ENCODE peak calls at places on chromosomes 6 and 20, in eight cellular contexts. Q is activated T-cell treated with anti-CD3 and anti-CD28 coated beads for 1 hour; T is sciatic nerve; S is endothelial cell; J is GM23338; I is foreskin melanocyte; M is hypothalamus; K is central memory CD8-positive, alpha-beta T cell. A is an unnamed sample.

GRCh38 chr20:50815162-50815989 is 20.5 kb downstream of the BCAS4 start:
- DNase-seq in Q (no peak), T (no peak), S (no peak), J (no peak), I (no peak), M (no peak), K (no peak), A (no peak)

GRCh38 chr20:56646599-56646998 is 17.5 kb downstream of the TFAP2C start:
- DNase-seq in Q (no peak), T (no peak), S (no peak), J (no peak), I (no peak), M (no peak), K (no peak), A (no peak)

GRCh38 chr20:16518068-16518783 is 55.0 kb downstream of the KIF16B start:
- DNase-seq in Q (no peak), T (no peak), S (peak; percentile 53), J (peak; percentile 88), I (no peak), M (no peak), K (no peak), A (no peak)

GRCh38 chr20:57782631-57783041 is 72.8 kb upstream of the PMEPA1 start:
- DNase-seq in Q (no peak), T (peak; percentile 33), S (no peak), J (no peak), I (no peak), M (no peak), K (no peak), A (peak; percentile 66)

GRCh38 chr6:130743175-130743574 is 84.0 kb upstream of the SMLR1 start:
- DNase-seq in Q (no peak), T (no peak), S (peak; percentile 5), J (peak; percentile 90), I (no peak), M (no peak), K (no peak), A (no peak)

GRCh38 chr20:39885975-39886649 is 802.9 kb downstream of the MAFB start:
- DNase-seq in Q (no peak), T (peak; percentile 88), S (peak; percentile 65), J (peak; percentile 94), I (peak; percentile 69), M (no peak), K (no peak), A (peak; percentile 81)

GRCh38 chr6:38604700-38605099 is 35.0 kb downstream of the BTBD9 start:
- DNase-seq in Q (no peak), T (no peak), S (no peak), J (no peak), I (no peak), M (no peak), K (no peak), A (no peak)

GRCh38 chr6:125957845-125958244 is 1.3 kb downstream of the HINT3 start:
- DNase-seq in Q (no peak), T (no peak), S (no peak), J (peak; percentile 35), I (peak; percentile 61), M (no peak), K (no peak), A (no peak)

GRCh38 chr20:21509597-21510331 is 4.1 kb downstream of the NKX2-2 start:
- DNase-seq in Q (no peak), T (no peak), S (no peak), J (peak; percentile 75), I (peak; percentile 51), M (peak; percentile 45), K (no peak), A (no peak)

GRCh38 chr6:92361990-92362770 is 1057.2 kb downstream of the EPHA7 start:
- DNase-seq in Q (no peak), T (no peak), S (no peak), J (no peak), I (no peak), M (no peak), K (no peak), A (no peak)

GRCh38 chr6:121917834-121918559 is 481.5 kb upstream of the HSF2 start:
- DNase-seq in Q (no peak), T (no peak), S (no peak), J (no peak), I (no peak), M (no peak), K (no peak), A (no peak)

GRCh38 chr6:116439572-116439971 is 21.6 kb upstream of the CALHM6 start:
- DNase-seq in Q (no peak), T (no peak), S (no peak), J (no peak), I (no peak), M (no peak), K (no peak), A (no peak)

GRCh38 chr20:57991211-57991841 is 237.1 kb downstream of the ANKRD60 start:
- DNase-seq in Q (no peak), T (peak; percentile 39), S (no peak), J (no peak), I (peak; percentile 88), M (no peak), K (no peak), A (peak; percentile 81)

GRCh38 chr20:24838551-24839530 is 110.2 kb upstream of the CST7 start:
- DNase-seq in Q (no peak), T (no peak), S (no peak), J (no peak), I (no peak), M (no peak), K (no peak), A (no peak)

GRCh38 chr6:161918608-161919205 is 644.8 kb upstream of the AGPAT4 start:
- DNase-seq in Q (no peak), T (no peak), S (no peak), J (no peak), I (no peak), M (no peak), K (no peak), A (no peak)

GRCh38 chr6:124055986-124056385 is 252.3 kb downstream of the NKAIN2 start:
- DNase-seq in Q (no peak), T (no peak), S (no peak), J (no peak), I (no peak), M (no peak), K (no peak), A (no peak)

GRCh38 chr6:162343902-162344226 is 383.7 kb downstream of the PRKN start:
- DNase-seq in Q (no peak), T (no peak), S (no peak), J (no peak), I (no peak), M (no peak), K (no peak), A (no peak)

GRCh38 chr20:63400486-63401210 is 39.5 kb upstream of the CHRNA4 start:
- DNase-seq in Q (no peak), T (no peak), S (no peak), J (no peak), I (no peak), M (no peak), K (no peak), A (no peak)

GRCh38 chr6:162770136-162770535 is 42.4 kb downstream of the PACRG start:
- DNase-seq in Q (no peak), T (no peak), S (no peak), J (no peak), I (no peak), M (no peak), K (no peak), A (no peak)

GRCh38 chr20:35702051-35702823 is 3.0 kb downstream of the ROMO1 start:
- DNase-seq in Q (no peak), T (no peak), S (no peak), J (no peak), I (no peak), M (no peak), K (no peak), A (peak; percentile 65)

GRCh38 chr6:137094411-137095008 is 49.7 kb upstream of the IL20RA start:
- DNase-seq in Q (peak; percentile 16), T (peak; percentile 81), S (peak; percentile 55), J (peak; percentile 87), I (peak; percentile 60), M (peak; percentile 25), K (peak; percentile 40), A (no peak)

GRCh38 chr6:33201147-33201545 is 479 bp downstream of the SLC39A7 start:
- DNase-seq in Q (no peak), T (no peak), S (no peak), J (no peak), I (no peak), M (no peak), K (no peak), A (no peak)

GRCh38 chr6:113825776-113826175 is 31.4 kb upstream of the MARCKS start:
- DNase-seq in Q (no peak), T (peak; percentile 84), S (no peak), J (no peak), I (peak; percentile 59), M (peak; percentile 79), K (no peak), A (peak; percentile 85)

GRCh38 chr6:157228421-157229218 is 94.7 kb downstream of the TMEM242 start:
- DNase-seq in Q (no peak), T (no peak), S (no peak), J (peak; percentile 57), I (no peak), M (peak; percentile 67), K (no peak), A (no peak)

GRCh38 chr6:45930419-45931059 is 85.1 kb downstream of the CLIC5 start:
- DNase-seq in Q (peak; percentile 38), T (peak; percentile 81), S (peak; percentile 80), J (peak; percentile 73), I (peak; percentile 70), M (peak; percentile 53), K (peak; percentile 32), A (peak; percentile 61)

A was measured in aorta.